ENCODE peak calls at places on chromosomes 11 and 22, in four cellular contexts. V is IMR-90, A is heart left ventricle, U is tibial nerve. P is an unnamed sample.

GRCh38 chr11:119590651-119591308 is 138.2 kb downstream of the NECTIN1 start:
- DNase-seq in V (no peak), A (no peak), U (no peak), P (no peak)

GRCh38 chr11:116557261-116557660 is 215.5 kb downstream of the BUD13 start:
- DNase-seq in V (no peak), U (no peak), A (no peak), P (no peak)

GRCh38 chr22:37309221-37310074 is 27.1 kb downstream of the CYTH4 start:
- DNase-seq in A (no peak), U (no peak), V (no peak), P (no peak)

GRCh38 chr11:75453916-75454655 is 21.1 kb upstream of the KLHL35 start:
- DNase-seq in U (peak), A (no peak), V (peak), P (no peak)

GRCh38 chr22:17873116-17873515 is 98.8 kb upstream of the BID start:
- DNase-seq in A (no peak), U (no peak), V (no peak), P (no peak)

GRCh38 chr11:33307984-33308383 is 50.8 kb downstream of the HIPK3 start:
- DNase-seq in A (no peak), V (no peak), U (no peak), P (no peak)

GRCh38 chr11:44977493-44977984 is 26.9 kb upstream of the TP53I11 start:
- DNase-seq in U (no peak), A (no peak), V (peak), P (no peak)

GRCh38 chr11:124943242-124943641 is 7.4 kb upstream of the HEPACAM start:
- DNase-seq in U (no peak), V (no peak), A (no peak), P (no peak)

GRCh38 chr11:691710-692590 is 3.1 kb downstream of the DEAF1 start:
- DNase-seq in A (no peak), V (no peak), U (no peak), P (no peak)

GRCh38 chr11:77187776-77188175 is 59.7 kb downstream of the MYO7A start:
- DNase-seq in A (no peak), V (no peak), U (no peak), P (no peak)

GRCh38 chr22:29765905-29766631 is 739 bp downstream of the ZMAT5 start:
- DNase-seq in V (no peak), U (no peak), A (no peak), P (no peak)

DNA sequence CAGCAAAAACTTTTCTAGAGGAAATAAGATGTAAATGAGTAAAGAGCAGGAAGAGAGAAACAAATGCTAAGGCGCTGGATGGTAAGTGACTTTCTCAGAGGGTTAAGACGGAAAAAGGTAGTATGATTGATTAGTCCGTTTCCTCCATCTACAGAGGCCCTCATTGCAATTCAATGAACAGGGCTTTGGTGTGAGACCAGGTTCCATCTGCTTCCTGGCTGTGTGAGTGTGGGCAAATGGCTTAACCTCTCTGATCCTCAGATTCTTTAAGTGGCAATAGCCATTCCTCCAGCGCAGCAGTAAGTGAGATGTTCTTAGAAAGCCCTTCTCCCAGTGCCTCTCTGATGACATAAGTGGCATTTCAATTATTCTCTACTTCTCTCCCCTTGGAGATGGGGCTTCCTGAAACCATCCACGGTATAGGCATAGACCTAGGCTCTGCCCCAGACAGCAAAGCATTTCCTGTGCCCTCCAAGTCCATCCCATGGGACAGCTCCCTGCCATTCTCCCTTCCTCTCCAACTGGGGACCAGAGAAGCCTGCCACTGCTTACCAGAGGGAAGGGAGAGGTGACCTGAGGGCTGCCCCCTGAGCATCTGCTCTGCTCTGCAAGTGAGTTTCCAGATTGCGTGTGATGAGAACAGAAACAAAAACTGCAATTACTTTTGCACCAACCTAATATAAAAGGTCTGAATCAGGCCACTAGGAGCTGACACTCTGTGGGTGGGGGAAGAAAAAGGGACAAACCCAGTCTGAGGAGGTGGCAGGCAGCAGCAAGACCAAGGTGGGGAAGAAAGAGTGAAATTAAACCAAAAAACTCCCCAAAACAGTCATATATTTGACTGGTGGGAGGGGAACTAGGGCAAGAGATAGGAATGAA is 12.7 kb upstream of the CD44 start:
- DNase-seq in U (no peak), A (no peak), V (no peak), P (no peak)
- TF ChIP-seq CTCF in U (no peak), A (no peak), V (no peak), P (no peak)

GRCh38 chr22:44359496-44360110 is 46.9 kb upstream of the SHISAL1 start:
- DNase-seq in A (no peak), U (no peak), V (no peak), P (peak)
- H3K27ac ChIP-seq in A (no peak), U (no peak), V (no peak), P (peak)

GRCh38 chr22:20997536-20998257 is 4.2 kb downstream of the THAP7 start:
- DNase-seq in U (no peak), A (peak), V (no peak), P (no peak)

GRCh38 chr22:20996598-20997535 is 5.1 kb downstream of the THAP7 start:
- DNase-seq in U (no peak), A (peak), V (no peak), P (no peak)

GRCh38 chr22:21000215-21000986 is 1.5 kb downstream of the THAP7 start:
- DNase-seq in U (no peak), A (peak), V (no peak), P (no peak)

GRCh38 chr22:20999350-21000214 is 2.3 kb downstream of the THAP7 start:
- DNase-seq in V (no peak), A (peak), U (no peak), P (no peak)

DNA sequence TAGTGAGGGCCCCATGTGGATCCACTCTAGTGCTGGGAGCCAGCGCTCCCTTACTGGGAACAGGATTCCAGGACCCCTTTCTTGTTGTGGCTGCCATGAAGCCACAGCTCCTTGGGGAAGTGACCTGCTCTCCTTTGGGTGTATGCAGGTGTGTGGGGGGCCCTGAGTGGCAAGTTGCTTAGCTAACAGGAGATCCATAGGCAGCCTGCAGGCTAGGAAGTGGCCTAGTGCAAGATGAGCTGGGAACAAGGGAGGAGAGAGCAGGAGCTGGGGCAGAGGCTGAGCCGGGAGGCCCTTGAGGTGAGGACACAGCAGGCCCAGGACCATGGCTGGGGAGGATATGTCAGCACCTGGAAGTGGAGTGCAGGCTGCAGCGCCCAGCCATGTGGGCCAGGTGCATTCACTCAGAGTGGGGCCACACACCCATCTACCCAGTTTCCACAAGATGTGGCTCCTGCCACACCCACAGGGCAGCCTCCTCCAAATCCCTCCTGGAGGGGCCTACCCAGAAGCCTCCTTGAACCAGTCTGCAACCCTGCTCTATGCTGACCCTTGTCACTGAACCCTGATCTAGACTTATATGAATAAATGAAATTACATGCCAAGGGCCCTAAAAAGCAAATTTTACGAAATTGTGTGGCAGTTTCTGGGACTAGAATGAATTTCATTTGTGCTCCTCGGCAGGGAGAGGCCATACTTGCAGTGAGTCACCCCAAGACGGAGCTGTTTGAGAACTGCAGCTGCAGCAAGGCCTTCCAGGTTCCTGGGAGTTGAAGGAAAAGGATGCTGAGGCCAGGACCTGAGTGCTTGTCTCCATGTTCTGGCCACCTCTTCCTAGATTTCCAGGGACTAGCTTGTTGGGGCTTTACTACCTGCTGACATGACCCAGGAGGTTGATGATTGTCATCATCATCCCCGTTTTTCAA is 3.2 kb downstream of the THAP7 start:
- DNase-seq in A (no peak), U (no peak), V (peak), P (no peak)
- TF ChIP-seq POLR2A in A (no peak), U (no peak), V (no peak), P (no peak)

GRCh38 chr22:43483266-43483665 is 71.5 kb downstream of the MPPED1 start:
- DNase-seq in A (no peak), U (no peak), V (no peak), P (no peak)

GRCh38 chr22:43482310-43482625 is 70.5 kb downstream of the MPPED1 start:
- DNase-seq in U (no peak), A (no peak), V (no peak), P (no peak)

GRCh38 chr22:43483669-43484068 is 71.9 kb downstream of the MPPED1 start:
- DNase-seq in A (no peak), V (no peak), U (no peak), P (no peak)

GRCh38 chr22:43479962-43480361 is 68.1 kb downstream of the MPPED1 start:
- DNase-seq in A (no peak), U (no peak), V (no peak), P (no peak)

GRCh38 chr22:43481528-43482309 is 69.9 kb downstream of the MPPED1 start:
- DNase-seq in A (no peak), U (no peak), V (no peak), P (no peak)
- TF ChIP-seq CTCF in A (no peak), U (peak), V (no peak), P (no peak)

DNA sequence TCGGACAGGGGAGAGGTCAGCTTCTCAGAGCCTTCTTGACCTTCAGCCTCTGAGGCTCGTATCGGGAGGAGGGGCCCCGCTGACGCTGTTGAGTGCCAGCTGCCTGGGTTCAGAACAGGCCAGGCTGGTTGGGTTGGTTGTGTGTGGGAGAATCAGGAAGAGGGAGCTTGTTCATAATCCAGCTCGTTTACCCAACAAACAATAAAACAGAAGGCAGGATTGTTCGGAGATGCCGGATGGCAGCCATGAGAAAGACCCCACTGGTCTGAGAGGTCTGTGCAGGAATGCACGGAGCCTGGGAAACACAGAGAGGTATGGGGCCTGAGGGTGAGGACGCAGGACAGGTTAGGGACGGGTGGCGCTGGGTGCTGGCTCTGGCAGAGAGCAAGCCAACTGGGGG is 31.6 kb upstream of the SHANK2 start:
- DNase-seq in V (no peak), U (no peak), A (no peak), P (no peak)
- H3K27ac ChIP-seq in V (no peak), U (no peak), A (no peak), P (no peak)

GRCh38 chr11:64226507-64227051 is 505 bp downstream of the NUDT22 start:
- DNase-seq in A (peak), U (no peak), V (no peak), P (peak)

GRCh38 chr11:64224891-64225607 is 937 bp downstream of the TRPT1 start:
- DNase-seq in V (no peak), A (no peak), U (no peak), P (no peak)

GRCh38 chr11:64227405-64227956 is 1.4 kb downstream of the NUDT22 start:
- DNase-seq in U (no peak), A (no peak), V (no peak), P (peak)

GRCh38 chr11:64224151-64224890 is 1.7 kb downstream of the TRPT1 start:
- DNase-seq in A (no peak), V (no peak), U (no peak), P (peak)

DNA sequence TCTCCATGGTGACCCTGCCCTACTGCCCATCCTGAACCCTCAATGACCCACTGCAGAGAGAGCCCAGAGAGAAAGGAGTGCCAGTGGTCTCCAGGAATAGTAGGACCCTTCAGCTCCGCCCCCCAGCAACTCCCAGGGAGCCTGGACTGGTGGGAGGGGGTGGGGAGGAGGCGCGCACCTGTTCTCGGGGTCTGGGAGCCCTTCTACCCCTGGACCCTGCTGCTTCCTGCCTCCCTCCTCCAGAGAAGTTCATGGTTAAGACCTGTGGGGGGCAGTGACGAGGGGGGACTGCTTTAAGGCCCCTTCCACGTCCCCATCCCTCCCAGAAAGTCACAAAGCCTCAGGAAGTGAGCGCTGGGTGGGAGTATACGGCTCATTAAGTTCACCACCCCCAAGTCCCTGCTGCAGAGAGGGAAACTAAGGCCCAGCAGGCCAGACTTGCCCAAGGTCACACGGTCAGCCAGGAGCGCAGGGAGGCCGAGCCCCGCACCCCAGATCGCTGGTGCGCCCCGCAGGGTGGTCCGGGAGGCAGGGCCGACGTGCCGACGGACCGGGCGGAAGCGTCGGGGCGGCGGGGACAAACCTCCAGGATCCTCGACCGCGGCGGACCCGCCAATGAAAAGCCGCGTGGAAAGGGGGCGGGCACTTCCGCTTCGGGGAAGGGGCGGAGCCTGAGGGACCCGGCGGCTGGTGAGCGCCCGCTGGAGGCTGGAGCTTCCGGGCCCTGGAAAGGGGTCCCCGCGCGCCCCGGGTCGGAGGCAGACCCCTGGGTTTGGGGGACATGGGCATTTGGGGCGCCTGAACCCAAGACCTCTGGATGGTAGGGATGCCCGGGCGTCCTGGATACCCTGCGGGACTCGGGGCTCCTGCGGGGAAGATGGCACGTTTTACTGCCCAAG is at the start of the genes NUDT22 and TRPT1:
- DNase-seq in V (peak), A (peak), U (peak), P (peak)
- TF ChIP-seq POLR2A in V (peak), A (peak), U (peak), P (peak)

GRCh38 chr11:36363361-36364272 is 67.5 kb downstream of the PRR5L start:
- DNase-seq in U (no peak), V (no peak), A (no peak), P (no peak)

GRCh38 chr11:36361901-36362391 is 65.9 kb downstream of the PRR5L start:
- DNase-seq in A (no peak), U (no peak), V (peak), P (no peak)

GRCh38 chr11:36362902-36363301 is 66.8 kb downstream of the PRR5L start:
- DNase-seq in A (no peak), V (peak), U (no peak), P (no peak)

GRCh38 chr11:36365937-36366336 is 69.8 kb downstream of the PRR5L start:
- DNase-seq in A (no peak), V (no peak), U (no peak), P (no peak)

GRCh38 chr11:36364551-36364950 is 68.5 kb downstream of the PRR5L start:
- DNase-seq in A (no peak), V (no peak), U (no peak), P (no peak)
- TF ChIP-seq CTCF in A (no peak), V (no peak), U (no peak), P (no peak)

GRCh38 chr11:2271077-2271326 is 614 bp upstream of the ASCL2 start:
- DNase-seq in A (no peak), U (no peak), V (no peak), P (peak)
- H3K27ac ChIP-seq in A (no peak), U (no peak), V (no peak), P (no peak)